ENCODE peak calls at places on chromosomes 5 and 9, in eight cellular contexts. A is KG1, P is mesothelial cell of epicardium, H is MM.1S, G is cerebellum, U is NCI-H526, J is T-helper 1 cell, W is RWPE1. I is an unnamed sample.

GRCh38 chr5:84637662-84638375 is 253.1 kb upstream of the EDIL3 start:
- DNase-seq in A (no peak), P (no peak), H (no peak), G (no peak), U (no peak), J (no peak), W (no peak), I (no peak)

GRCh38 chr5:151094861-151095260 is 14.0 kb upstream of the TNIP1 start:
- DNase-seq in A (no peak), P (no peak), H (no peak), G (no peak), U (no peak), J (no peak), W (no peak), I (peak)

GRCh38 chr9:80072406-80072805 is 500.6 kb downstream of the TLE4 start:
- DNase-seq in A (no peak), P (no peak), H (no peak), G (peak), U (no peak), J (no peak), W (no peak), I (no peak)

GRCh38 chr5:14807471-14807870 is 64.1 kb downstream of the ANKH start:
- DNase-seq in A (no peak), P (no peak), H (no peak), G (no peak), U (no peak), J (no peak), W (no peak), I (no peak)

GRCh38 chr9:136484153-136485048 is 1.6 kb upstream of the SEC16A start:
- DNase-seq in A (no peak), P (no peak), H (no peak), G (no peak), U (no peak), J (peak), W (peak), I (peak)

GRCh38 chr9:121636411-121636865 is 15.0 kb upstream of the DAB2IP start:
- DNase-seq in A (no peak), P (no peak), H (no peak), G (no peak), U (no peak), J (no peak), W (peak), I (no peak)

GRCh38 chr9:125460346-125460745 is 198.7 kb downstream of the GAPVD1 start:
- DNase-seq in A (no peak), P (no peak), H (no peak), G (no peak), U (no peak), J (no peak), W (no peak), I (no peak)

GRCh38 chr9:123353984-123354591 is 1.9 kb upstream of the CRB2 start:
- DNase-seq in A (no peak), P (peak), H (peak), G (peak), U (no peak), J (peak), W (peak), I (peak)

GRCh38 chr9:127769985-127770904 is 8.2 kb downstream of the SH2D3C start:
- DNase-seq in A (no peak), P (no peak), H (no peak), G (no peak), U (no peak), J (no peak), W (no peak), I (no peak)

GRCh38 chr5:123083298-123083697 is 5.7 kb upstream of the PRDM6 start:
- DNase-seq in A (no peak), P (no peak), H (no peak), G (no peak), U (no peak), J (no peak), W (no peak), I (no peak)

GRCh38 chr5:1934801-1935429 is 52.2 kb upstream of the IRX4 start:
- DNase-seq in A (no peak), P (no peak), H (no peak), G (no peak), U (no peak), J (no peak), W (no peak), I (no peak)

GRCh38 chr9:91117959-91118651 is 243.6 kb downstream of the AUH start:
- DNase-seq in A (no peak), P (no peak), H (no peak), G (peak), U (no peak), J (no peak), W (no peak), I (no peak)

GRCh38 chr9:35396560-35397215 is 93.2 kb upstream of the RUSC2 start:
- DNase-seq in A (no peak), P (no peak), H (no peak), G (no peak), U (no peak), J (no peak), W (no peak), I (no peak)

GRCh38 chr9:22813520-22813919 is 366.9 kb downstream of the DMRTA1 start:
- DNase-seq in A (no peak), P (no peak), H (peak), G (peak), U (peak), J (no peak), W (no peak), I (peak)

GRCh38 chr9:114386886-114387677 is 700 bp downstream of the AKNA start:
- DNase-seq in A (no peak), P (no peak), H (peak), G (no peak), U (no peak), J (no peak), W (no peak), I (no peak)

GRCh38 chr9:114694719-114695269 is 12.8 kb upstream of the TEX48 start:
- DNase-seq in A (no peak), P (no peak), H (peak), G (no peak), U (no peak), J (no peak), W (no peak), I (no peak)

GRCh38 chr9:125634040-125634717 is 72.8 kb downstream of the MAPKAP1 start:
- DNase-seq in A (no peak), P (no peak), H (peak), G (no peak), U (no peak), J (no peak), W (peak), I (peak)

GRCh38 chr5:137641148-137641547 is 94.7 kb downstream of the KLHL3 start:
- DNase-seq in A (no peak), P (no peak), H (no peak), G (no peak), U (no peak), J (no peak), W (no peak), I (peak)